ENCODE peak calls at places on chromosomes 6 and 20, in seven cellular contexts. M is adrenal gland; A is effector CD4-positive, alpha-beta T cell; B is T47D; Z is caudate nucleus; W is uterus; H is esophagus muscularis mucosa. Y is an unnamed sample.

GRCh38 chr6:34066284-34066571 is 79.7 kb downstream of the GRM4 start:
- DNase-seq in M (no peak), A (no peak), B (no peak), Z (no peak), W (no peak), H (no peak), Y (no peak)

GRCh38 chr6:4589295-4589694 is 186.9 kb upstream of the CDYL start:
- DNase-seq in M (no peak), A (no peak), B (no peak), Z (no peak), W (no peak), H (peak), Y (no peak)

GRCh38 chr20:57393321-57394086 is 2.3 kb downstream of the RBM38 start:
- DNase-seq in M (no peak), A (no peak), B (no peak), Z (no peak), W (peak), H (no peak), Y (no peak)

GRCh38 chr6:166780284-166780683 is 153.2 kb upstream of the RPS6KA2 start:
- DNase-seq in M (no peak), A (no peak), B (no peak), Z (no peak), W (no peak), H (peak), Y (no peak)

GRCh38 chr20:26208296-26209091 is 511.8 kb upstream of the ZNF337 start:
- DNase-seq in M (peak), A (peak), B (no peak), Z (no peak), W (no peak), H (no peak), Y (no peak)

GRCh38 chr6:89098461-89098860 is 17.9 kb downstream of the PNRC1 start:
- DNase-seq in M (no peak), A (no peak), B (no peak), Z (no peak), W (no peak), H (no peak), Y (no peak)

GRCh38 chr6:151036869-151037680 is 171.6 kb downstream of the MTHFD1L start:
- DNase-seq in M (no peak), A (no peak), B (no peak), Z (no peak), W (no peak), H (no peak), Y (no peak)

GRCh38 chr20:56380375-56380774 is 11.6 kb downstream of the AURKA start:
- DNase-seq in M (no peak), A (no peak), B (no peak), Z (no peak), W (no peak), H (no peak), Y (no peak)

GRCh38 chr6:161850572-161850971 is 576.7 kb upstream of the AGPAT4 start:
- DNase-seq in M (no peak), A (no peak), B (no peak), Z (no peak), W (no peak), H (no peak), Y (no peak)

GRCh38 chr20:62887147-62887859 is 25.7 kb upstream of the TCFL5 start:
- DNase-seq in M (peak), A (no peak), B (no peak), Z (no peak), W (no peak), H (no peak), Y (no peak)

GRCh38 chr20:63962426-63963347 is 6.5 kb upstream of the UCKL1 start:
- DNase-seq in M (no peak), A (no peak), B (no peak), Z (no peak), W (no peak), H (no peak), Y (no peak)

GRCh38 chr6:123926000-123926399 is 122.3 kb downstream of the NKAIN2 start:
- DNase-seq in M (no peak), A (no peak), B (no peak), Z (no peak), W (no peak), H (no peak), Y (no peak)

GRCh38 chr6:75207211-75207984 is 1.5 kb upstream of the COL12A1 start:
- DNase-seq in M (no peak), A (no peak), B (no peak), Z (no peak), W (peak), H (no peak), Y (no peak)

GRCh38 chr20:4775322-4776078 is 53.8 kb downstream of the PRND start:
- DNase-seq in M (no peak), A (no peak), B (no peak), Z (no peak), W (no peak), H (no peak), Y (no peak)

GRCh38 chr6:87494761-87495422 is 22.1 kb downstream of the SLC35A1 start:
- DNase-seq in M (no peak), A (no peak), B (no peak), Z (no peak), W (no peak), H (no peak), Y (no peak)

GRCh38 chr20:61426361-61426760 is 174.3 kb downstream of the CDH4 start:
- DNase-seq in M (no peak), A (no peak), B (no peak), Z (no peak), W (no peak), H (no peak), Y (peak)

GRCh38 chr6:20411544-20411943 is 9.9 kb downstream of the E2F3 start:
- DNase-seq in M (no peak), A (no peak), B (no peak), Z (no peak), W (no peak), H (no peak), Y (no peak)

GRCh38 chr6:116351101-116351500 is 19.6 kb upstream of the DSE start:
- DNase-seq in M (no peak), A (no peak), B (no peak), Z (no peak), W (no peak), H (no peak), Y (no peak)

GRCh38 chr20:57902478-57902877 is 192.7 kb upstream of the PMEPA1 start:
- DNase-seq in M (no peak), A (no peak), B (no peak), Z (no peak), W (no peak), H (no peak), Y (no peak)

GRCh38 chr6:99416892-99417767 is 8.0 kb downstream of the PNISR start:
- DNase-seq in M (no peak), A (no peak), B (no peak), Z (no peak), W (no peak), H (no peak), Y (no peak)

GRCh38 chr6:146851837-146852236 is 253.1 kb downstream of the ADGB start:
- DNase-seq in M (no peak), A (no peak), B (no peak), Z (no peak), W (no peak), H (no peak), Y (no peak)

GRCh38 chr6:452301-453067 is 60.9 kb downstream of the IRF4 start:
- DNase-seq in M (no peak), A (no peak), B (no peak), Z (no peak), W (no peak), H (no peak), Y (no peak)

GRCh38 chr6:31659649-31660223 is 842 bp downstream of the C6orf47 start:
- DNase-seq in M (peak), A (no peak), B (peak), Z (no peak), W (no peak), H (no peak), Y (no peak)

GRCh38 chr6:100230976-100231316 is 233.8 kb downstream of the SIM1 start:
- DNase-seq in M (no peak), A (no peak), B (peak), Z (no peak), W (no peak), H (no peak), Y (no peak)

GRCh38 chr6:10175330-10175729 is 239.5 kb downstream of the TFAP2A start:
- DNase-seq in M (no peak), A (no peak), B (no peak), Z (no peak), W (no peak), H (no peak), Y (no peak)

GRCh38 chr6:100838011-100838410 is 43.1 kb downstream of the ASCC3 start:
- DNase-seq in M (no peak), A (no peak), B (no peak), Z (no peak), W (no peak), H (no peak), Y (no peak)

GRCh38 chr6:34386316-34387137 is 5.9 kb downstream of the NUDT3 start:
- DNase-seq in M (no peak), A (no peak), B (peak), Z (no peak), W (no peak), H (no peak), Y (no peak)

GRCh38 chr6:111711476-111711875 is 105.8 kb upstream of the TRAF3IP2 start:
- DNase-seq in M (no peak), A (no peak), B (peak), Z (peak), W (no peak), H (no peak), Y (peak)

GRCh38 chr6:113047148-113047547 is 700.0 kb downstream of the RFPL4B start:
- DNase-seq in M (no peak), A (no peak), B (no peak), Z (no peak), W (no peak), H (no peak), Y (no peak)

GRCh38 chr6:110476046-110476849 is at the start of gene SLC22A16:
- DNase-seq in M (no peak), A (no peak), B (no peak), Z (no peak), W (no peak), H (peak), Y (no peak)

GRCh38 chr20:50513169-50514034 is 3.2 kb downstream of the PTPN1 start:
- DNase-seq in M (no peak), A (no peak), B (no peak), Z (no peak), W (no peak), H (no peak), Y (peak)

GRCh38 chr6:148445620-148446019 is 103.0 kb downstream of the SASH1 start:
- DNase-seq in M (no peak), A (no peak), B (no peak), Z (no peak), W (no peak), H (no peak), Y (no peak)

GRCh38 chr6:74785236-74785635 is 420.6 kb downstream of the COL12A1 start:
- DNase-seq in M (no peak), A (no peak), B (no peak), Z (no peak), W (no peak), H (no peak), Y (no peak)

GRCh38 chr20:16615199-16615598 is 42.0 kb upstream of the KIF16B start:
- DNase-seq in M (no peak), A (no peak), B (no peak), Z (no peak), W (no peak), H (no peak), Y (no peak)

Y was measured in putamen.